ENCODE peak calls at places on chromosomes 1 and 21, in four cellular contexts. D is HepG2; J is stimulated activated CD4-positive, alpha-beta T cell treated with anti-CD3 and anti-CD28 coated beads, TNF-alpha, amount 100 ng/mL, for 4 hours; C is activated CD4-positive, alpha-beta T cell treated with anti-CD3 and anti-CD28 coated beads for 24 hours. G is an unnamed sample.

GRCh38 chr21:10273196-10273595 is 248.2 kb upstream of the TPTE start:
- DNase-seq in D (no peak), J (no peak), C (no peak), G (no peak)

GRCh38 chr21:21715286-21715969 is 717.2 kb downstream of the NCAM2 start:
- DNase-seq in D (no peak), J (no peak), C (no peak), G (peak; percentile 91)

GRCh38 chr1:116910379-116911165 is 856 bp downstream of the PTGFRN start:
- DNase-seq in D (peak; percentile 25), J (peak; percentile 14), C (peak; percentile 25), G (peak; percentile 76)

GRCh38 chr1:169102567-169102966 is 3.9 kb upstream of the ATP1B1 start:
- DNase-seq in D (peak; percentile 89), J (no peak), C (no peak), G (peak; percentile 90)

GRCh38 chr1:94418664-94419655 is 771 bp downstream of the ABCD3 start:
- DNase-seq in D (no peak), J (no peak), C (no peak), G (peak; percentile 76)

GRCh38 chr1:197521118-197521739 is 253.2 kb downstream of the CRB1 start:
- DNase-seq in D (peak; percentile 23), J (peak; percentile 5), C (no peak), G (peak; percentile 64)

GRCh38 chr1:14806772-14807171 is 208.3 kb downstream of the KAZN start:
- DNase-seq in D (no peak), J (no peak), C (no peak), G (no peak)

GRCh38 chr1:25523512-25523911 is 19.9 kb upstream of the LDLRAP1 start:
- DNase-seq in D (no peak), J (no peak), C (no peak), G (peak; percentile 57)

GRCh38 chr1:26278303-26278702 is 1.6 kb upstream of the SH3BGRL3 start:
- DNase-seq in D (no peak), J (no peak), C (no peak), G (peak; percentile 78)

GRCh38 chr1:94541175-94542087 is at the start of gene F3:
- DNase-seq in D (peak; percentile 72), J (peak; percentile 49), C (peak; percentile 80), G (peak; percentile 97)

GRCh38 chr1:235473808-235474207 is 30.4 kb downstream of the B3GALNT2 start:
- DNase-seq in D (no peak), J (no peak), C (no peak), G (no peak)

GRCh38 chr1:3384407-3384806 is 70.1 kb upstream of the ARHGEF16 start:
- DNase-seq in D (no peak), J (no peak), C (no peak), G (no peak)

GRCh38 chr1:207397525-207397926 is 56.6 kb upstream of the CR2 start:
- DNase-seq in D (no peak), J (no peak), C (no peak), G (peak; percentile 3)

GRCh38 chr1:29210278-29211085 is 20.3 kb downstream of the MECR start:
- DNase-seq in D (no peak), J (no peak), C (no peak), G (no peak)

GRCh38 chr1:200038987-200039848 is 11.7 kb downstream of the NR5A2 start:
- DNase-seq in D (no peak), J (no peak), C (peak; percentile 21), G (peak; percentile 56)

GRCh38 chr1:235277709-235278108 is 50.3 kb downstream of the ARID4B start:
- DNase-seq in D (no peak), J (no peak), C (no peak), G (no peak)

GRCh38 chr1:1629430-1630190 is 2.4 kb upstream of the MMP23B start:
- DNase-seq in D (no peak), J (peak; percentile 66), C (peak; percentile 30), G (no peak)

GRCh38 chr1:19569786-19570185 is 74.3 kb upstream of the NBL1 start:
- DNase-seq in D (no peak), J (no peak), C (no peak), G (no peak)

GRCh38 chr1:86445919-86446318 is 21.9 kb downstream of the CLCA2 start:
- DNase-seq in D (no peak), J (no peak), C (no peak), G (no peak)

GRCh38 chr1:25520446-25521061 is 22.9 kb upstream of the LDLRAP1 start:
- DNase-seq in D (peak; percentile 33), J (peak; percentile 59), C (peak; percentile 71), G (peak; percentile 79)

GRCh38 chr1:108057536-108057935 is 92.6 kb upstream of the VAV3 start:
- DNase-seq in D (no peak), J (no peak), C (no peak), G (no peak)

GRCh38 chr1:2810899-2811525 is 9.5 kb upstream of the TTC34 start:
- DNase-seq in D (peak; percentile 44), J (no peak), C (no peak), G (no peak)

GRCh38 chr1:102732927-102733326 is 375.4 kb downstream of the COL11A1 start:
- DNase-seq in D (no peak), J (no peak), C (no peak), G (peak; percentile 2)

GRCh38 chr21:34886554-34887385 is 162.3 kb downstream of the RUNX1 start:
- DNase-seq in D (no peak), J (no peak), C (peak; percentile 15), G (peak; percentile 58)

GRCh38 chr21:45429221-45430164 is 24.5 kb downstream of the COL18A1 start:
- DNase-seq in D (no peak), J (no peak), C (no peak), G (no peak)

GRCh38 chr1:179589524-179589923 is 2.1 kb upstream of the TDRD5 start:
- DNase-seq in D (no peak), J (no peak), C (no peak), G (no peak)

GRCh38 chr1:80441664-80442063 is 1359.1 kb upstream of the ADGRL2 start:
- DNase-seq in D (peak; percentile 1), J (no peak), C (no peak), G (no peak)